ENCODE peak calls at places on chromosomes 5 and 9, in seven cellular contexts. One of them, this sample, is unnamed.

GRCh38 chr5:112921833-112922817 is at the start of gene REEP5:
- DNase-seq in brain microvascular endothelial cell: peak; percentile 57
- DNase-seq in neuronal stem cell: peak; percentile 80
- DNase-seq in left ventricle myocardium inferior: peak; percentile 88
- DNase-seq in aorta: peak; percentile 94
- DNase-seq in heart right ventricle: peak; percentile 83
- DNase-seq in sigmoid colon: peak; percentile 90
- DNase-seq in this sample: peak; percentile 75

GRCh38 chr5:173988554-173989431 is at the start of gene C5orf47:
- DNase-seq in aorta: peak; percentile 65
- DNase-seq in left ventricle myocardium inferior: no peak
- DNase-seq in heart right ventricle: no peak
- DNase-seq in sigmoid colon: no peak
- DNase-seq in brain microvascular endothelial cell: no peak
- DNase-seq in neuronal stem cell: no peak
- DNase-seq in this sample: no peak

GRCh38 chr5:1744393-1745189 is 55.0 kb downstream of the MRPL36 start:
- DNase-seq in aorta: peak; percentile 14
- DNase-seq in sigmoid colon: peak; percentile 50
- DNase-seq in neuronal stem cell: no peak
- DNase-seq in brain microvascular endothelial cell: no peak
- DNase-seq in heart right ventricle: no peak
- DNase-seq in left ventricle myocardium inferior: no peak
- DNase-seq in this sample: no peak

GRCh38 chr5:34511915-34512314 is 144.2 kb upstream of the RAI14 start:
- DNase-seq in heart right ventricle: no peak
- DNase-seq in aorta: no peak
- DNase-seq in sigmoid colon: peak; percentile 84
- DNase-seq in brain microvascular endothelial cell: no peak
- DNase-seq in left ventricle myocardium inferior: peak; percentile 59
- DNase-seq in neuronal stem cell: no peak
- DNase-seq in this sample: no peak

GRCh38 chr9:526904-527591 is 312.4 kb downstream of the DOCK8 start:
- DNase-seq in aorta: no peak
- DNase-seq in heart right ventricle: no peak
- DNase-seq in sigmoid colon: no peak
- DNase-seq in left ventricle myocardium inferior: no peak
- DNase-seq in neuronal stem cell: no peak
- DNase-seq in brain microvascular endothelial cell: no peak
- DNase-seq in this sample: no peak

GRCh38 chr9:93308676-93309075 is 124.7 kb downstream of the WNK2 start:
- DNase-seq in aorta: no peak
- DNase-seq in brain microvascular endothelial cell: no peak
- DNase-seq in sigmoid colon: peak; percentile 55
- DNase-seq in left ventricle myocardium inferior: no peak
- DNase-seq in neuronal stem cell: no peak
- DNase-seq in heart right ventricle: no peak
- DNase-seq in this sample: no peak

GRCh38 chr9:105302728-105303127 is 58.3 kb downstream of the SLC44A1 start:
- DNase-seq in sigmoid colon: no peak
- DNase-seq in neuronal stem cell: no peak
- DNase-seq in left ventricle myocardium inferior: no peak
- DNase-seq in brain microvascular endothelial cell: no peak
- DNase-seq in heart right ventricle: no peak
- DNase-seq in aorta: no peak
- DNase-seq in this sample: no peak

GRCh38 chr5:89338935-89339334 is 456.0 kb upstream of the MEF2C start:
- DNase-seq in left ventricle myocardium inferior: no peak
- DNase-seq in heart right ventricle: no peak
- DNase-seq in aorta: no peak
- DNase-seq in neuronal stem cell: no peak
- DNase-seq in brain microvascular endothelial cell: no peak
- DNase-seq in sigmoid colon: no peak
- DNase-seq in this sample: no peak

DNA sequence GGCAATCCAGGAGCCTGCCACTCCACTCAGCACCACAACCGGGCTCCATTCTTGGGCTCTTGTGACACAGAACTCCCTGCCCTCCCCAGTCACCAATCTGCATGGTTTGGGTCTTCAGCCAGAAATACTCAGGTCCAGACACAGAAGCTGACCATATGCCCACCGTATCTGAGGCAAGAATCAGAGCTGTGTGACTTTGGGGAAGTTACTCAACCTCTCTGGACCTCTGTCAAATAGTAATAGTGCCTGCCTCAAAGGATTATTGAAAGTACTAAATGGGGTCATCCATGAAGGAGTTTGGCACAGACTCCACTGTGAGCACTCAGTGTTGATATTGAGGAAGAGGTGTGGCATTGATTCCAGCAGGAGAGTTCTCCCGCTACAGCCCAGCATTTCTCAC is 67.5 kb downstream of the PCDH1 start:
- DNase-seq in sigmoid colon: no peak
- DNase-seq in aorta: no peak
- DNase-seq in neuronal stem cell: no peak
- DNase-seq in left ventricle myocardium inferior: no peak
- DNase-seq in heart right ventricle: no peak
- DNase-seq in brain microvascular endothelial cell: no peak
- DNase-seq in this sample: no peak
- H3K27ac ChIP-seq in sigmoid colon: no peak overlapping the region
- H3K27ac ChIP-seq in aorta: no peak overlapping the region
- H3K27ac ChIP-seq in neuronal stem cell: no peak overlapping the region
- H3K27ac ChIP-seq in left ventricle myocardium inferior: no peak overlapping the region
- H3K27ac ChIP-seq in heart right ventricle: no peak overlapping the region
- H3K27ac ChIP-seq in brain microvascular endothelial cell: no peak overlapping the region
- H3K27ac ChIP-seq in this sample: no peak overlapping the region

GRCh38 chr9:123369296-123369695 is 13.3 kb downstream of the CRB2 start:
- DNase-seq in heart right ventricle: no peak
- DNase-seq in left ventricle myocardium inferior: no peak
- DNase-seq in neuronal stem cell: no peak
- DNase-seq in aorta: no peak
- DNase-seq in brain microvascular endothelial cell: no peak
- DNase-seq in sigmoid colon: no peak
- DNase-seq in this sample: no peak
- H3K36me3 ChIP-seq in heart right ventricle: no peaks in the 10 kb centered on the region
- H3K36me3 ChIP-seq in left ventricle myocardium inferior: no peaks in the 10 kb centered on the region
- H3K36me3 ChIP-seq in neuronal stem cell: peaks cover 56% of the 10 kb centered on the region
- H3K36me3 ChIP-seq in aorta: no peaks in the 10 kb centered on the region
- H3K36me3 ChIP-seq in brain microvascular endothelial cell: no peaks in the 10 kb centered on the region
- H3K36me3 ChIP-seq in sigmoid colon: no peaks in the 10 kb centered on the region
- H3K36me3 ChIP-seq in this sample: no peaks in the 10 kb centered on the region

DNA sequence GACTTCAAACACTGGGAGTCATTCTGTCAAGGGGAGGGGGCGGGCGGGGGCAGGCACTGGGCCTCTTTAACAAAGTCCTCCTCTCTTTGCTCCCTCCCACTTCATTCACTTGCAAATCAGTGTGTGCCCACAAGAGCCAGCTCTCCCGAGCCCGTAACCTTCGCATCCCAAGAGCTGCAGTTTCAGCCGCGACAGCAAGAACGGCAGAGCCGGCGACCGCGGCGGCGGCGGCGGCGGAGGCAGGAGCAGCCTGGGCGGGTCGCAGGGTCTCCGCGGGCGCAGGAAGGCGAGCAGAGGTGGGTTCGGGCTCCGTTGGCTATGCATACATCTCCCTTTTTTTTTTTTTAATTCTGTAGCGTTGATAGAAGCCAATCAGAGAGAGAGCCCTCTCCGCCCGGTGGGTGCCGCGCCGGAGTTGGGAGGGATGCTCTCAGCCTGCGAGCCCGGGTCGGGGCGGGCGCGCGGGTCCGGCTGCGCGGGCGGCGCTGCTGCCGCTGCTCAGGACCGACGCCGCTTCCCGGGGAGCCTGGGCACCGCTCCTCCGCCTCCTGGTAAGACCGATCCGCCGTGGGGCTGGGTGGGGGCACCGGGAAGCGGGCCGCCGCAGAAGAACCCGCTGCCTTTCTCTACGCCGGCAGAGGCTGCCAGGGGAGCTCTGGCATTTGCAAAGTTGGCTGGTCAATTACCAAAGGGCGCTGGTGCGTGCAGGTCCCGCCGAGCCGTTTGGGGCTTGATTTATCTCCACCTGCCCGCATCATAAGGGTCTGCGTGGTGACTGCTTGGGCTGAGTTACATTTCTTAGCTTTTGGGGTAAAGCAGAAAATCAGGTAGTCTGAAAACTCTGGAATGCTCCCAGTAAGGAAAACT is at the start of gene CDH6:
- DNase-seq in left ventricle myocardium inferior: peak; percentile 21
- DNase-seq in heart right ventricle: peak; percentile 4
- DNase-seq in neuronal stem cell: peak; percentile 90
- DNase-seq in brain microvascular endothelial cell: peak; percentile 71
- DNase-seq in sigmoid colon: no peak
- DNase-seq in aorta: peak; percentile 80
- DNase-seq in this sample: no peak
- H3K27me3 ChIP-seq in left ventricle myocardium inferior: peaks cover 77% of the 10 kb centered on the region
- H3K27me3 ChIP-seq in heart right ventricle: peaks cover 54% of the 10 kb centered on the region
- H3K27me3 ChIP-seq in neuronal stem cell: no peaks in the 10 kb centered on the region
- H3K27me3 ChIP-seq in brain microvascular endothelial cell: no peaks in the 10 kb centered on the region
- H3K27me3 ChIP-seq in sigmoid colon: peaks cover 13% of the 10 kb centered on the region
- H3K27me3 ChIP-seq in aorta: no peaks in the 10 kb centered on the region
- H3K27me3 ChIP-seq in this sample: peaks cover 4% of the 10 kb centered on the region

GRCh38 chr5:43649256-43649655 is 46.3 kb downstream of the NNT start:
- DNase-seq in left ventricle myocardium inferior: no peak
- DNase-seq in brain microvascular endothelial cell: peak; percentile 79
- DNase-seq in aorta: no peak
- DNase-seq in heart right ventricle: no peak
- DNase-seq in neuronal stem cell: no peak
- DNase-seq in sigmoid colon: no peak
- DNase-seq in this sample: no peak
- H3K27ac ChIP-seq in left ventricle myocardium inferior: peak overlapping the region; percentile 64
- H3K27ac ChIP-seq in brain microvascular endothelial cell: peak overlapping the region; percentile 75
- H3K27ac ChIP-seq in aorta: no peak overlapping the region
- H3K27ac ChIP-seq in heart right ventricle: no peak overlapping the region
- H3K27ac ChIP-seq in neuronal stem cell: no peak overlapping the region
- H3K27ac ChIP-seq in sigmoid colon: peak overlapping the region; percentile 55
- H3K27ac ChIP-seq in this sample: no peak overlapping the region

GRCh38 chr5:149616727-149617284 is 35.5 kb downstream of the ARHGEF37 start:
- DNase-seq in brain microvascular endothelial cell: no peak
- DNase-seq in heart right ventricle: no peak
- DNase-seq in neuronal stem cell: no peak
- DNase-seq in left ventricle myocardium inferior: no peak
- DNase-seq in sigmoid colon: no peak
- DNase-seq in aorta: no peak
- DNase-seq in this sample: no peak
- H3K36me3 ChIP-seq in brain microvascular endothelial cell: no peaks in the 10 kb centered on the region
- H3K36me3 ChIP-seq in heart right ventricle: peaks cover 91% of the 10 kb centered on the region
- H3K36me3 ChIP-seq in neuronal stem cell: no peaks in the 10 kb centered on the region
- H3K36me3 ChIP-seq in left ventricle myocardium inferior: peaks cover 61% of the 10 kb centered on the region
- H3K36me3 ChIP-seq in sigmoid colon: peaks cover 38% of the 10 kb centered on the region
- H3K36me3 ChIP-seq in aorta: peaks cover 7% of the 10 kb centered on the region
- H3K36me3 ChIP-seq in this sample: no peaks in the 10 kb centered on the region

GRCh38 chr9:109138421-109138820 is 18.7 kb upstream of the TMEM245 start:
- DNase-seq in brain microvascular endothelial cell: no peak
- DNase-seq in heart right ventricle: no peak
- DNase-seq in left ventricle myocardium inferior: no peak
- DNase-seq in aorta: no peak
- DNase-seq in neuronal stem cell: no peak
- DNase-seq in sigmoid colon: no peak
- DNase-seq in this sample: no peak

GRCh38 chr9:109145062-109145461 is 22.0 kb downstream of the FRRS1L start:
- DNase-seq in neuronal stem cell: no peak
- DNase-seq in left ventricle myocardium inferior: no peak
- DNase-seq in aorta: no peak
- DNase-seq in sigmoid colon: no peak
- DNase-seq in heart right ventricle: no peak
- DNase-seq in brain microvascular endothelial cell: no peak
- DNase-seq in this sample: no peak

GRCh38 chr9:109141375-109141774 is 21.6 kb upstream of the TMEM245 start:
- DNase-seq in aorta: no peak
- DNase-seq in brain microvascular endothelial cell: no peak
- DNase-seq in left ventricle myocardium inferior: no peak
- DNase-seq in sigmoid colon: no peak
- DNase-seq in neuronal stem cell: no peak
- DNase-seq in heart right ventricle: no peak
- DNase-seq in this sample: no peak

GRCh38 chr9:109139851-109140250 is 20.1 kb upstream of the TMEM245 start:
- DNase-seq in sigmoid colon: no peak
- DNase-seq in neuronal stem cell: no peak
- DNase-seq in aorta: no peak
- DNase-seq in brain microvascular endothelial cell: no peak
- DNase-seq in heart right ventricle: no peak
- DNase-seq in left ventricle myocardium inferior: no peak
- DNase-seq in this sample: no peak

GRCh38 chr9:109143881-109144562 is 23.0 kb downstream of the FRRS1L start:
- DNase-seq in aorta: no peak
- DNase-seq in heart right ventricle: no peak
- DNase-seq in brain microvascular endothelial cell: peak; percentile 12
- DNase-seq in sigmoid colon: no peak
- DNase-seq in left ventricle myocardium inferior: no peak
- DNase-seq in neuronal stem cell: no peak
- DNase-seq in this sample: no peak
- H3K27me3 ChIP-seq in aorta: no peaks in the 10 kb centered on the region
- H3K27me3 ChIP-seq in heart right ventricle: no peaks in the 10 kb centered on the region
- H3K27me3 ChIP-seq in brain microvascular endothelial cell: no peaks in the 10 kb centered on the region
- H3K27me3 ChIP-seq in sigmoid colon: no peaks in the 10 kb centered on the region
- H3K27me3 ChIP-seq in left ventricle myocardium inferior: no peaks in the 10 kb centered on the region
- H3K27me3 ChIP-seq in neuronal stem cell: no peaks in the 10 kb centered on the region
- H3K27me3 ChIP-seq in this sample: no peaks in the 10 kb centered on the region

DNA sequence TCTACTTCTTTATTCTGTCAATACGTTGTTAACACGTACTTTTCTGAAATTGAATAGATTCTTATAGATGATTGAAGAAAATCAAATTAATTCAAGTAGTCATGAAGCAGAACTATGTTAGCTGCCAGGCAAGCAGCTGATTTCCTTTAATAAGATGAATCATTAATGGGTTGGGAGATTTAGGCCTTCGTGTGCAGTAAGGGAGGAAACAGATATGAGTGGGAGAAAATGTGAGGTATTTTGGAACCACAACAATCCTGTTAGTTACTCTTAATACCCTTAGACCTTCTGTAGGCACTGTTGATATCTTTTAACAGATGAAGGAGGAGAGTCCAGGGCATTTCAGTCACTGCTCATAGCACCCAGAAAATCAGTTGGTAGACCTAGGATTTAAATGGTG is 121.0 kb downstream of the AOPEP start:
- DNase-seq in brain microvascular endothelial cell: peak; percentile 43
- DNase-seq in left ventricle myocardium inferior: no peak
- DNase-seq in sigmoid colon: no peak
- DNase-seq in aorta: no peak
- DNase-seq in neuronal stem cell: no peak
- DNase-seq in heart right ventricle: no peak
- DNase-seq in this sample: no peak
- H3K27ac ChIP-seq in brain microvascular endothelial cell: peak overlapping the region; percentile 38
- H3K27ac ChIP-seq in left ventricle myocardium inferior: peak overlapping the region; percentile 6
- H3K27ac ChIP-seq in sigmoid colon: no peak overlapping the region
- H3K27ac ChIP-seq in aorta: no peak overlapping the region
- H3K27ac ChIP-seq in neuronal stem cell: no peak overlapping the region
- H3K27ac ChIP-seq in heart right ventricle: no peak overlapping the region
- H3K27ac ChIP-seq in this sample: no peak overlapping the region

This sample was measured in effector memory CD4-positive, alpha-beta T cell.